ENCODE peak calls at places on chromosomes 3 and 15, in nine cellular contexts. One of them, this sample, is unnamed.

GRCh38 chr3:21524113-21524512 is 226.9 kb downstream of the ZNF385D start:
- DNase-seq in kidney: no peak
- DNase-seq in H9: no peak
- DNase-seq in endothelial cell: no peak
- DNase-seq in cardiac fibroblast: no peak
- DNase-seq in heart left ventricle: no peak
- DNase-seq in colonic mucosa: no peak
- DNase-seq in prostate gland: no peak
- DNase-seq in bronchial epithelial cell: no peak
- DNase-seq in this sample: no peak

GRCh38 chr3:43120937-43121336 is 15.1 kb upstream of the POMGNT2 start:
- DNase-seq in H9: no peak
- DNase-seq in kidney: no peak
- DNase-seq in cardiac fibroblast: no peak
- DNase-seq in prostate gland: no peak
- DNase-seq in colonic mucosa: no peak
- DNase-seq in heart left ventricle: no peak
- DNase-seq in bronchial epithelial cell: no peak
- DNase-seq in endothelial cell: no peak
- DNase-seq in this sample: no peak

GRCh38 chr3:133662256-133662773 is 574 bp upstream of the TOPBP1 start:
- DNase-seq in prostate gland: no peak
- DNase-seq in kidney: no peak
- DNase-seq in cardiac fibroblast: peak
- DNase-seq in H9: peak
- DNase-seq in bronchial epithelial cell: peak
- DNase-seq in colonic mucosa: peak
- DNase-seq in heart left ventricle: no peak
- DNase-seq in endothelial cell: peak
- DNase-seq in this sample: no peak

GRCh38 chr3:126934149-126934548 is 48.8 kb upstream of the PLXNA1 start:
- DNase-seq in endothelial cell: no peak
- DNase-seq in heart left ventricle: peak
- DNase-seq in cardiac fibroblast: no peak
- DNase-seq in colonic mucosa: no peak
- DNase-seq in bronchial epithelial cell: no peak
- DNase-seq in kidney: peak
- DNase-seq in prostate gland: no peak
- DNase-seq in H9: no peak
- DNase-seq in this sample: peak

GRCh38 chr3:184727357-184728060 is 15.6 kb upstream of the MAGEF1 start:
- DNase-seq in kidney: no peak
- DNase-seq in bronchial epithelial cell: peak
- DNase-seq in cardiac fibroblast: peak
- DNase-seq in prostate gland: peak
- DNase-seq in colonic mucosa: peak
- DNase-seq in endothelial cell: peak
- DNase-seq in heart left ventricle: peak
- DNase-seq in H9: peak
- DNase-seq in this sample: peak

GRCh38 chr3:60954049-60954448 is 297.2 kb downstream of the FHIT start:
- DNase-seq in H9: no peak
- DNase-seq in kidney: no peak
- DNase-seq in cardiac fibroblast: no peak
- DNase-seq in bronchial epithelial cell: peak
- DNase-seq in colonic mucosa: no peak
- DNase-seq in endothelial cell: no peak
- DNase-seq in prostate gland: no peak
- DNase-seq in heart left ventricle: no peak
- DNase-seq in this sample: no peak

GRCh38 chr3:30657914-30658313 is 51.5 kb downstream of the TGFBR2 start:
- DNase-seq in heart left ventricle: no peak
- DNase-seq in H9: no peak
- DNase-seq in cardiac fibroblast: no peak
- DNase-seq in endothelial cell: no peak
- DNase-seq in kidney: no peak
- DNase-seq in colonic mucosa: no peak
- DNase-seq in prostate gland: no peak
- DNase-seq in bronchial epithelial cell: no peak
- DNase-seq in this sample: no peak

GRCh38 chr3:78414261-78414660 is 1353.5 kb downstream of the ROBO1 start:
- DNase-seq in endothelial cell: no peak
- DNase-seq in H9: no peak
- DNase-seq in bronchial epithelial cell: no peak
- DNase-seq in cardiac fibroblast: no peak
- DNase-seq in prostate gland: no peak
- DNase-seq in colonic mucosa: no peak
- DNase-seq in kidney: no peak
- DNase-seq in heart left ventricle: no peak
- DNase-seq in this sample: no peak

GRCh38 chr3:111972891-111973290 is 5.9 kb upstream of the ABHD10 start:
- DNase-seq in endothelial cell: no peak
- DNase-seq in kidney: no peak
- DNase-seq in H9: no peak
- DNase-seq in colonic mucosa: no peak
- DNase-seq in heart left ventricle: no peak
- DNase-seq in prostate gland: no peak
- DNase-seq in cardiac fibroblast: no peak
- DNase-seq in bronchial epithelial cell: no peak
- DNase-seq in this sample: no peak

GRCh38 chr15:69340243-69340991 is 41.7 kb downstream of the PAQR5 start:
- DNase-seq in bronchial epithelial cell: no peak
- DNase-seq in colonic mucosa: no peak
- DNase-seq in heart left ventricle: no peak
- DNase-seq in cardiac fibroblast: no peak
- DNase-seq in H9: no peak
- DNase-seq in kidney: no peak
- DNase-seq in prostate gland: no peak
- DNase-seq in endothelial cell: no peak
- DNase-seq in this sample: no peak

GRCh38 chr3:15332405-15333098 is at the start of gene SH3BP5:
- DNase-seq in cardiac fibroblast: peak
- DNase-seq in heart left ventricle: peak
- DNase-seq in colonic mucosa: peak
- DNase-seq in bronchial epithelial cell: peak
- DNase-seq in kidney: peak
- DNase-seq in endothelial cell: peak
- DNase-seq in H9: peak
- DNase-seq in prostate gland: peak
- DNase-seq in this sample: peak

GRCh38 chr3:159763466-159764210 is 225.0 kb upstream of the IL12A start:
- DNase-seq in colonic mucosa: peak
- DNase-seq in kidney: peak
- DNase-seq in cardiac fibroblast: peak
- DNase-seq in endothelial cell: peak
- DNase-seq in bronchial epithelial cell: peak
- DNase-seq in heart left ventricle: peak
- DNase-seq in prostate gland: peak
- DNase-seq in H9: peak
- DNase-seq in this sample: peak

GRCh38 chr15:34436956-34437442 is 609 bp downstream of the GOLGA8A start:
- DNase-seq in colonic mucosa: no peak
- DNase-seq in bronchial epithelial cell: no peak
- DNase-seq in heart left ventricle: peak
- DNase-seq in H9: peak
- DNase-seq in endothelial cell: peak
- DNase-seq in kidney: peak
- DNase-seq in prostate gland: no peak
- DNase-seq in cardiac fibroblast: peak
- DNase-seq in this sample: no peak

GRCh38 chr3:184785106-184785505 is 26.9 kb upstream of the VPS8 start:
- DNase-seq in prostate gland: no peak
- DNase-seq in bronchial epithelial cell: no peak
- DNase-seq in heart left ventricle: no peak
- DNase-seq in endothelial cell: no peak
- DNase-seq in kidney: no peak
- DNase-seq in cardiac fibroblast: no peak
- DNase-seq in H9: no peak
- DNase-seq in colonic mucosa: no peak
- DNase-seq in this sample: no peak

GRCh38 chr3:168431436-168431835 is 335.7 kb upstream of the GOLIM4 start:
- DNase-seq in endothelial cell: no peak
- DNase-seq in H9: no peak
- DNase-seq in bronchial epithelial cell: no peak
- DNase-seq in kidney: no peak
- DNase-seq in cardiac fibroblast: no peak
- DNase-seq in heart left ventricle: no peak
- DNase-seq in prostate gland: no peak
- DNase-seq in colonic mucosa: no peak
- DNase-seq in this sample: no peak

GRCh38 chr3:168427830-168428471 is 332.2 kb upstream of the GOLIM4 start:
- DNase-seq in H9: no peak
- DNase-seq in bronchial epithelial cell: no peak
- DNase-seq in prostate gland: no peak
- DNase-seq in kidney: no peak
- DNase-seq in cardiac fibroblast: no peak
- DNase-seq in heart left ventricle: no peak
- DNase-seq in endothelial cell: no peak
- DNase-seq in colonic mucosa: no peak
- DNase-seq in this sample: no peak

GRCh38 chr3:168422843-168423242 is 327.1 kb upstream of the GOLIM4 start:
- DNase-seq in endothelial cell: no peak
- DNase-seq in colonic mucosa: no peak
- DNase-seq in bronchial epithelial cell: no peak
- DNase-seq in heart left ventricle: no peak
- DNase-seq in kidney: no peak
- DNase-seq in H9: no peak
- DNase-seq in cardiac fibroblast: no peak
- DNase-seq in prostate gland: no peak
- DNase-seq in this sample: no peak

GRCh38 chr3:168424059-168424765 is 328.5 kb upstream of the GOLIM4 start:
- DNase-seq in colonic mucosa: no peak
- DNase-seq in cardiac fibroblast: peak
- DNase-seq in endothelial cell: no peak
- DNase-seq in heart left ventricle: no peak
- DNase-seq in kidney: no peak
- DNase-seq in bronchial epithelial cell: peak
- DNase-seq in prostate gland: no peak
- DNase-seq in H9: no peak
- DNase-seq in this sample: no peak

DNA sequence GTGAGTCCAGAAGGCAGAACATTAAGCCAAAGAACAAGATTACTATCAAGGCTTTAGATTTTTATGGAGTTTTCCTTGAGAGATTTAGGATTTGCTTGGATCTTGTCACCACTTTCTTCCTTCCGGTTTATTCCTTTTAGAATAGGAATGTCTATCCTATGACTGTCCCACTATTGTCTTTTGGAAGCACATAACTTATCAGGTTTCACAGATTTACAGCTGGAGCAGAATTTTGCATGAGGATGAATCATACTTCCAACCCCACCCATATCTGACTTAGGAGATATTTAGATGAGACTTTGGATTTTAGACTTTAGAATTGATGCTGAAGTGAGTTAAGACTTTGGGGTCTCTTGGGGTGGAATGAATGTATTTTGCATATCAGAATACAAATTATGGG is 330.5 kb upstream of the GOLIM4 start:
- DNase-seq in H9: no peak
- DNase-seq in endothelial cell: no peak
- DNase-seq in bronchial epithelial cell: peak
- DNase-seq in kidney: no peak
- DNase-seq in prostate gland: no peak
- DNase-seq in colonic mucosa: no peak
- DNase-seq in heart left ventricle: no peak
- DNase-seq in cardiac fibroblast: no peak
- DNase-seq in this sample: no peak
- TF ChIP-seq CTCF in H9: no peak
- TF ChIP-seq CTCF in endothelial cell: no peak
- TF ChIP-seq CTCF in bronchial epithelial cell: no peak
- TF ChIP-seq CTCF in kidney: no peak
- TF ChIP-seq CTCF in prostate gland: no peak
- TF ChIP-seq CTCF in colonic mucosa: no peak
- TF ChIP-seq CTCF in heart left ventricle: no peak
- TF ChIP-seq CTCF in cardiac fibroblast: no peak
- TF ChIP-seq CTCF in this sample: no peak

GRCh38 chr3:33798113-33798417 is 365 bp upstream of the PDCD6IP start:
- DNase-seq in cardiac fibroblast: no peak
- DNase-seq in prostate gland: no peak
- DNase-seq in kidney: peak
- DNase-seq in colonic mucosa: no peak
- DNase-seq in bronchial epithelial cell: no peak
- DNase-seq in heart left ventricle: no peak
- DNase-seq in endothelial cell: no peak
- DNase-seq in H9: no peak
- DNase-seq in this sample: no peak

GRCh38 chr3:33799202-33799551 is 747 bp downstream of the PDCD6IP start:
- DNase-seq in heart left ventricle: no peak
- DNase-seq in cardiac fibroblast: no peak
- DNase-seq in kidney: no peak
- DNase-seq in H9: no peak
- DNase-seq in colonic mucosa: no peak
- DNase-seq in prostate gland: no peak
- DNase-seq in bronchial epithelial cell: no peak
- DNase-seq in endothelial cell: no peak
- DNase-seq in this sample: no peak

GRCh38 chr3:33796137-33796536 is 2.3 kb upstream of the PDCD6IP start:
- DNase-seq in prostate gland: no peak
- DNase-seq in bronchial epithelial cell: no peak
- DNase-seq in kidney: no peak
- DNase-seq in cardiac fibroblast: no peak
- DNase-seq in endothelial cell: no peak
- DNase-seq in colonic mucosa: no peak
- DNase-seq in heart left ventricle: no peak
- DNase-seq in H9: no peak
- DNase-seq in this sample: no peak

GRCh38 chr3:33803252-33803651 is 4.8 kb downstream of the PDCD6IP start:
- DNase-seq in prostate gland: no peak
- DNase-seq in colonic mucosa: no peak
- DNase-seq in H9: no peak
- DNase-seq in bronchial epithelial cell: no peak
- DNase-seq in cardiac fibroblast: no peak
- DNase-seq in heart left ventricle: no peak
- DNase-seq in kidney: no peak
- DNase-seq in endothelial cell: no peak
- DNase-seq in this sample: no peak

GRCh38 chr3:33798418-33799201 is at the start of gene PDCD6IP:
- DNase-seq in kidney: peak
- DNase-seq in H9: peak
- DNase-seq in prostate gland: peak
- DNase-seq in endothelial cell: peak
- DNase-seq in cardiac fibroblast: peak
- DNase-seq in colonic mucosa: peak
- DNase-seq in heart left ventricle: peak
- DNase-seq in bronchial epithelial cell: peak
- DNase-seq in this sample: peak
- TF ChIP-seq CTCF in kidney: no peak
- TF ChIP-seq CTCF in H9: no peak
- TF ChIP-seq CTCF in prostate gland: no peak
- TF ChIP-seq CTCF in endothelial cell: no peak
- TF ChIP-seq CTCF in cardiac fibroblast: peak
- TF ChIP-seq CTCF in colonic mucosa: no peak
- TF ChIP-seq CTCF in heart left ventricle: peak
- TF ChIP-seq CTCF in bronchial epithelial cell: peak
- TF ChIP-seq CTCF in this sample: no peak

GRCh38 chr3:172125053-172125452 is 85.7 kb downstream of the FNDC3B start:
- DNase-seq in kidney: no peak
- DNase-seq in endothelial cell: no peak
- DNase-seq in heart left ventricle: no peak
- DNase-seq in bronchial epithelial cell: no peak
- DNase-seq in H9: no peak
- DNase-seq in colonic mucosa: no peak
- DNase-seq in prostate gland: no peak
- DNase-seq in cardiac fibroblast: no peak
- DNase-seq in this sample: no peak
- TF ChIP-seq CTCF in kidney: no peak
- TF ChIP-seq CTCF in endothelial cell: no peak
- TF ChIP-seq CTCF in heart left ventricle: no peak
- TF ChIP-seq CTCF in bronchial epithelial cell: no peak
- TF ChIP-seq CTCF in H9: peak
- TF ChIP-seq CTCF in colonic mucosa: no peak
- TF ChIP-seq CTCF in prostate gland: no peak
- TF ChIP-seq CTCF in cardiac fibroblast: no peak
- TF ChIP-seq CTCF in this sample: no peak

GRCh38 chr3:3998140-3998977 is 199.1 kb downstream of the LRRN1 start:
- DNase-seq in colonic mucosa: peak
- DNase-seq in H9: peak
- DNase-seq in endothelial cell: peak
- DNase-seq in prostate gland: peak
- DNase-seq in kidney: no peak
- DNase-seq in cardiac fibroblast: peak
- DNase-seq in bronchial epithelial cell: peak
- DNase-seq in heart left ventricle: no peak
- DNase-seq in this sample: no peak
- TF ChIP-seq CTCF in colonic mucosa: peak
- TF ChIP-seq CTCF in H9: peak
- TF ChIP-seq CTCF in endothelial cell: peak
- TF ChIP-seq CTCF in prostate gland: no peak
- TF ChIP-seq CTCF in kidney: peak
- TF ChIP-seq CTCF in cardiac fibroblast: no peak
- TF ChIP-seq CTCF in bronchial epithelial cell: peak
- TF ChIP-seq CTCF in heart left ventricle: peak
- TF ChIP-seq CTCF in this sample: no peak